ENCODE peak calls at places on chromosomes 16 and 17, in six cellular contexts. One of them, this sample, is unnamed.

GRCh38 chr17:78759203-78759968 is 22.7 kb downstream of the CYTH1 start:
- DNase-seq in IMR-90: peak; percentile 43
- DNase-seq in neuronal stem cell: no peak
- DNase-seq in H9: no peak
- DNase-seq in H1: no peak
- DNase-seq in mesendoderm: no peak
- DNase-seq in this sample: peak; percentile 47

GRCh38 chr17:13597723-13598347 is 3.9 kb downstream of the HS3ST3A1 start:
- DNase-seq in neuronal stem cell: no peak
- DNase-seq in H9: no peak
- DNase-seq in H1: no peak
- DNase-seq in mesendoderm: peak; percentile 73
- DNase-seq in IMR-90: peak; percentile 64
- DNase-seq in this sample: peak; percentile 65

GRCh38 chr17:79798296-79799173 is 1.7 kb upstream of the CBX8 start:
- DNase-seq in H1: peak; percentile 66
- DNase-seq in H9: peak; percentile 68
- DNase-seq in neuronal stem cell: no peak
- DNase-seq in mesendoderm: peak; percentile 45
- DNase-seq in IMR-90: no peak
- DNase-seq in this sample: no peak

GRCh38 chr16:70805787-70806186 is 4.8 kb upstream of the VAC14 start:
- DNase-seq in H1: no peak
- DNase-seq in H9: no peak
- DNase-seq in neuronal stem cell: no peak
- DNase-seq in mesendoderm: no peak
- DNase-seq in IMR-90: peak; percentile 91
- DNase-seq in this sample: peak; percentile 38

GRCh38 chr16:3625911-3626732 is 14.7 kb upstream of the SLX4 start:
- DNase-seq in H9: no peak
- DNase-seq in mesendoderm: no peak
- DNase-seq in IMR-90: no peak
- DNase-seq in neuronal stem cell: no peak
- DNase-seq in H1: peak; percentile 27
- DNase-seq in this sample: no peak

GRCh38 chr17:75065562-75066151 is 18.6 kb downstream of the KCTD2 start:
- DNase-seq in mesendoderm: no peak
- DNase-seq in H1: no peak
- DNase-seq in IMR-90: no peak
- DNase-seq in neuronal stem cell: no peak
- DNase-seq in H9: no peak
- DNase-seq in this sample: peak; percentile 46

GRCh38 chr16:31474173-31474714 is 2.3 kb downstream of the TGFB1I1 start:
- DNase-seq in IMR-90: peak; percentile 90
- DNase-seq in H9: no peak
- DNase-seq in neuronal stem cell: no peak
- DNase-seq in H1: no peak
- DNase-seq in mesendoderm: peak; percentile 26
- DNase-seq in this sample: peak; percentile 76

GRCh38 chr17:78154903-78155811 is 9.0 kb downstream of the C17orf99 start:
- DNase-seq in IMR-90: no peak
- DNase-seq in H1: no peak
- DNase-seq in H9: no peak
- DNase-seq in neuronal stem cell: no peak
- DNase-seq in mesendoderm: no peak
- DNase-seq in this sample: no peak

GRCh38 chr17:69175812-69176517 is 34.3 kb upstream of the ABCA6 start:
- DNase-seq in H1: no peak
- DNase-seq in H9: no peak
- DNase-seq in IMR-90: peak; percentile 79
- DNase-seq in neuronal stem cell: no peak
- DNase-seq in mesendoderm: no peak
- DNase-seq in this sample: peak; percentile 50

GRCh38 chr16:83305092-83305491 is 502.7 kb upstream of the HSBP1 start:
- DNase-seq in H9: no peak
- DNase-seq in mesendoderm: no peak
- DNase-seq in H1: no peak
- DNase-seq in IMR-90: peak; percentile 86
- DNase-seq in neuronal stem cell: no peak
- DNase-seq in this sample: peak; percentile 93

GRCh38 chr16:88910284-88911147 is 44.1 kb upstream of the PABPN1L start:
- DNase-seq in IMR-90: no peak
- DNase-seq in mesendoderm: no peak
- DNase-seq in H1: no peak
- DNase-seq in neuronal stem cell: no peak
- DNase-seq in H9: no peak
- DNase-seq in this sample: no peak

GRCh38 chr16:24041834-24042631 is 206.2 kb downstream of the PRKCB start:
- DNase-seq in IMR-90: peak; percentile 48
- DNase-seq in H1: peak; percentile 88
- DNase-seq in mesendoderm: peak; percentile 69
- DNase-seq in neuronal stem cell: peak; percentile 69
- DNase-seq in H9: peak; percentile 74
- DNase-seq in this sample: peak; percentile 11

GRCh38 chr16:87556941-87557459 is 45.3 kb upstream of the JPH3 start:
- DNase-seq in H1: no peak
- DNase-seq in mesendoderm: no peak
- DNase-seq in IMR-90: peak; percentile 23
- DNase-seq in H9: no peak
- DNase-seq in neuronal stem cell: no peak
- DNase-seq in this sample: peak; percentile 81

GRCh38 chr16:28491080-28491969 is 549 bp downstream of the CLN3 start:
- DNase-seq in neuronal stem cell: peak; percentile 14
- DNase-seq in IMR-90: no peak
- DNase-seq in H1: peak; percentile 76
- DNase-seq in H9: peak; percentile 59
- DNase-seq in mesendoderm: peak; percentile 42
- DNase-seq in this sample: peak; percentile 32

GRCh38 chr17:66713533-66714042 is 121.3 kb upstream of the CACNG5 start:
- DNase-seq in neuronal stem cell: no peak
- DNase-seq in mesendoderm: no peak
- DNase-seq in IMR-90: no peak
- DNase-seq in H9: no peak
- DNase-seq in H1: no peak
- DNase-seq in this sample: no peak

GRCh38 chr16:14961405-14962186 is 13.2 kb upstream of the PDXDC1 start:
- DNase-seq in IMR-90: no peak
- DNase-seq in H9: no peak
- DNase-seq in mesendoderm: no peak
- DNase-seq in neuronal stem cell: no peak
- DNase-seq in H1: peak; percentile 38
- DNase-seq in this sample: no peak

GRCh38 chr16:1548234-1548633 is 14.8 kb downstream of the TMEM204 start:
- DNase-seq in neuronal stem cell: no peak
- DNase-seq in mesendoderm: no peak
- DNase-seq in IMR-90: no peak
- DNase-seq in H9: no peak
- DNase-seq in H1: no peak
- DNase-seq in this sample: no peak

GRCh38 chr17:28577466-28577824 is 750 bp upstream of the ALDOC start:
- DNase-seq in H1: no peak
- DNase-seq in H9: no peak
- DNase-seq in IMR-90: no peak
- DNase-seq in mesendoderm: no peak
- DNase-seq in neuronal stem cell: no peak
- DNase-seq in this sample: no peak

GRCh38 chr17:40648326-40648968 is 829 bp upstream of the SMARCE1 start:
- DNase-seq in H1: no peak
- DNase-seq in H9: no peak
- DNase-seq in mesendoderm: no peak
- DNase-seq in neuronal stem cell: peak; percentile 69
- DNase-seq in IMR-90: peak; percentile 19
- DNase-seq in this sample: no peak

GRCh38 chr17:81516439-81516838 is 3.8 kb upstream of the ACTG1 start:
- DNase-seq in mesendoderm: no peak
- DNase-seq in IMR-90: no peak
- DNase-seq in H9: peak; percentile 33
- DNase-seq in H1: no peak
- DNase-seq in neuronal stem cell: no peak
- DNase-seq in this sample: no peak

GRCh38 chr17:81514485-81514734 is 1.8 kb upstream of the ACTG1 start:
- DNase-seq in mesendoderm: no peak
- DNase-seq in H1: no peak
- DNase-seq in H9: no peak
- DNase-seq in IMR-90: no peak
- DNase-seq in neuronal stem cell: no peak
- DNase-seq in this sample: no peak

GRCh38 chr17:81514735-81515529 is 2.3 kb upstream of the ACTG1 start:
- DNase-seq in IMR-90: peak; percentile 82
- DNase-seq in mesendoderm: peak; percentile 88
- DNase-seq in H1: peak; percentile 88
- DNase-seq in H9: peak; percentile 85
- DNase-seq in neuronal stem cell: peak; percentile 62
- DNase-seq in this sample: peak; percentile 82

GRCh38 chr17:81517009-81517338 is 4.4 kb upstream of the ACTG1 start:
- DNase-seq in neuronal stem cell: no peak
- DNase-seq in H1: no peak
- DNase-seq in H9: no peak
- DNase-seq in mesendoderm: no peak
- DNase-seq in IMR-90: no peak
- DNase-seq in this sample: no peak

DNA sequence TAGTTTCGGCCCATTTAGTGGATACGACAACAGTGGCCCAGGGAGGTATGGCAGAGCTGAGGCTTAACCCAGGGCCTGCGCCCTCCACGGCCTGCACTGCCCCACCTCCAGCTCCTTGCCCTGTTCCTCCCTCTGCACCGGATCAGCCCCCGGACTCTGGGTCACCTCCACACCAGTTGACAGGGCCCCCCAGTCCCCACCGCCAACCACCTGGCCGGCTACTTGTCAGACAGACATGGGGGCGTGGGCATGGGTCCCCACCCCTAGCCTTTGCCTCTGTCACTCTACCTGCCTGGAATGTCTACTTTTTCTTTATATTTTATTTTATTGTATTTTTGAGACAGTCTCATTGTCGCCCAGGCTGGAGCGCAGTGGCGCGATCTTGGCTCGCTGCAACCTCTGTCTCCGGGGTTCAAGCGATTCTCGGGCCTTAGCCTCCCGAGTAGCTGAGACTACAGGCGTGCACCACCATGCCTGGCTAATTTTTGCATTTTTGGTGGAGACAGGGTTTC is 3.0 kb upstream of the ACTG1 start:
- DNase-seq in mesendoderm: no peak
- DNase-seq in H1: no peak
- DNase-seq in IMR-90: no peak
- DNase-seq in H9: no peak
- DNase-seq in neuronal stem cell: no peak
- DNase-seq in this sample: no peak
- H4K8ac ChIP-seq in mesendoderm: no peak overlapping the region
- H4K8ac ChIP-seq in H1: peak overlapping the region; percentile 14
- H4K8ac ChIP-seq in IMR-90: peak overlapping the region; percentile 91
- H4K8ac ChIP-seq in H9: no peak overlapping the region
- H4K8ac ChIP-seq in neuronal stem cell: no peak overlapping the region
- H4K8ac ChIP-seq in this sample: peak overlapping the region; percentile 33

GRCh38 chr17:31434404-31435050 is 43.1 kb downstream of the RAB11FIP4 start:
- DNase-seq in IMR-90: no peak
- DNase-seq in H9: no peak
- DNase-seq in mesendoderm: no peak
- DNase-seq in neuronal stem cell: no peak
- DNase-seq in H1: no peak
- DNase-seq in this sample: no peak

GRCh38 chr17:31433811-31434210 is 42.3 kb downstream of the RAB11FIP4 start:
- DNase-seq in H1: no peak
- DNase-seq in IMR-90: no peak
- DNase-seq in H9: no peak
- DNase-seq in mesendoderm: no peak
- DNase-seq in neuronal stem cell: no peak
- DNase-seq in this sample: no peak

GRCh38 chr17:31435581-31435980 is 44.1 kb downstream of the RAB11FIP4 start:
- DNase-seq in IMR-90: no peak
- DNase-seq in H9: no peak
- DNase-seq in neuronal stem cell: no peak
- DNase-seq in H1: no peak
- DNase-seq in mesendoderm: no peak
- DNase-seq in this sample: no peak

GRCh38 chr17:31439716-31440115 is 48.2 kb downstream of the RAB11FIP4 start:
- DNase-seq in H9: no peak
- DNase-seq in mesendoderm: no peak
- DNase-seq in IMR-90: no peak
- DNase-seq in neuronal stem cell: no peak
- DNase-seq in H1: no peak
- DNase-seq in this sample: no peak

GRCh38 chr17:31437720-31438400 is 46.4 kb downstream of the RAB11FIP4 start:
- DNase-seq in mesendoderm: no peak
- DNase-seq in H1: no peak
- DNase-seq in H9: peak; percentile 28
- DNase-seq in neuronal stem cell: no peak
- DNase-seq in IMR-90: no peak
- DNase-seq in this sample: no peak
- H2BK15ac ChIP-seq in mesendoderm: no peak overlapping the region
- H2BK15ac ChIP-seq in H1: no peak overlapping the region
- H2BK15ac ChIP-seq in H9: no peak overlapping the region
- H2BK15ac ChIP-seq in neuronal stem cell: peak overlapping the region; percentile 76
- H2BK15ac ChIP-seq in IMR-90: no peak overlapping the region
- H2BK15ac ChIP-seq in this sample: no peak overlapping the region

GRCh38 chr17:30969989-30970680 is 704 bp upstream of the RNF135 start:
- DNase-seq in mesendoderm: peak; percentile 68
- DNase-seq in neuronal stem cell: no peak
- DNase-seq in H9: peak; percentile 60
- DNase-seq in IMR-90: no peak
- DNase-seq in H1: peak; percentile 56
- DNase-seq in this sample: no peak
- H2BK5ac ChIP-seq in mesendoderm: peak overlapping the region; percentile 21
- H2BK5ac ChIP-seq in neuronal stem cell: no peak overlapping the region
- H2BK5ac ChIP-seq in H9: no peak overlapping the region
- H2BK5ac ChIP-seq in IMR-90: peak overlapping the region; percentile 75
- H2BK5ac ChIP-seq in H1: no peak overlapping the region
- H2BK5ac ChIP-seq in this sample: no peak overlapping the region

GRCh38 chr17:81002013-81002384 is 10.4 kb downstream of the CHMP6 start:
- DNase-seq in mesendoderm: no peak
- DNase-seq in neuronal stem cell: no peak
- DNase-seq in IMR-90: no peak
- DNase-seq in H1: no peak
- DNase-seq in H9: no peak
- DNase-seq in this sample: no peak

GRCh38 chr17:81002409-81003361 is 11.0 kb downstream of the CHMP6 start:
- DNase-seq in mesendoderm: no peak
- DNase-seq in neuronal stem cell: no peak
- DNase-seq in IMR-90: peak; percentile 63
- DNase-seq in H9: no peak
- DNase-seq in H1: no peak
- DNase-seq in this sample: peak; percentile 40

GRCh38 chr17:81008140-81008539 is 16.5 kb downstream of the CHMP6 start:
- DNase-seq in mesendoderm: peak; percentile 80
- DNase-seq in H9: no peak
- DNase-seq in IMR-90: no peak
- DNase-seq in H1: no peak
- DNase-seq in neuronal stem cell: no peak
- DNase-seq in this sample: no peak

GRCh38 chr17:81003711-81004335 is 12.2 kb downstream of the CHMP6 start:
- DNase-seq in mesendoderm: no peak
- DNase-seq in H1: no peak
- DNase-seq in neuronal stem cell: no peak
- DNase-seq in H9: no peak
- DNase-seq in IMR-90: no peak
- DNase-seq in this sample: no peak

GRCh38 chr17:81004336-81005015 is 12.8 kb downstream of the CHMP6 start:
- DNase-seq in IMR-90: no peak
- DNase-seq in neuronal stem cell: no peak
- DNase-seq in H1: no peak
- DNase-seq in H9: no peak
- DNase-seq in mesendoderm: peak; percentile 32
- DNase-seq in this sample: no peak
- H4K8ac ChIP-seq in IMR-90: no peak overlapping the region
- H4K8ac ChIP-seq in neuronal stem cell: no peak overlapping the region
- H4K8ac ChIP-seq in H1: no peak overlapping the region
- H4K8ac ChIP-seq in H9: no peak overlapping the region
- H4K8ac ChIP-seq in mesendoderm: no peak overlapping the region
- H4K8ac ChIP-seq in this sample: no peak overlapping the region